ENCODE peak calls at places on chromosome 4, in four cellular contexts. One of them, this sample, is unnamed.

GRCh38 chr4:101126044-101126443 is 221.3 kb downstream of the PPP3CA start:
- DNase-seq in cardiac fibroblast: peak
- DNase-seq in left lung: no peak
- DNase-seq in neural crest cell: no peak
- DNase-seq in this sample: no peak

GRCh38 chr4:109648266-109648996 is 54.8 kb downstream of the CASP6 start:
- DNase-seq in cardiac fibroblast: peak
- DNase-seq in left lung: no peak
- DNase-seq in neural crest cell: no peak
- DNase-seq in this sample: no peak

GRCh38 chr4:10115657-10116624 is 658 bp downstream of the WDR1 start:
- DNase-seq in cardiac fibroblast: peak
- DNase-seq in left lung: peak
- DNase-seq in neural crest cell: peak
- DNase-seq in this sample: peak

GRCh38 chr4:123621072-123621705 is 224.6 kb downstream of the SPRY1 start:
- DNase-seq in cardiac fibroblast: peak
- DNase-seq in left lung: no peak
- DNase-seq in neural crest cell: no peak
- DNase-seq in this sample: no peak

GRCh38 chr4:2647403-2648158 is 108.6 kb downstream of the TNIP2 start:
- DNase-seq in cardiac fibroblast: no peak
- DNase-seq in left lung: no peak
- DNase-seq in neural crest cell: no peak
- DNase-seq in this sample: no peak

GRCh38 chr4:109803924-109804571 is 2.2 kb upstream of the CFI start:
- DNase-seq in cardiac fibroblast: peak
- DNase-seq in left lung: no peak
- DNase-seq in neural crest cell: no peak
- DNase-seq in this sample: no peak

GRCh38 chr4:110586137-110586850 is 36.6 kb downstream of the PITX2 start:
- DNase-seq in cardiac fibroblast: peak
- DNase-seq in left lung: no peak
- DNase-seq in neural crest cell: no peak
- DNase-seq in this sample: no peak

GRCh38 chr4:78683352-78683751 is 92.8 kb upstream of the BMP2K start:
- DNase-seq in cardiac fibroblast: no peak
- DNase-seq in left lung: no peak
- DNase-seq in neural crest cell: no peak
- DNase-seq in this sample: no peak

GRCh38 chr4:8248091-8248490 is 21.5 kb upstream of the HTRA3 start:
- DNase-seq in cardiac fibroblast: no peak
- DNase-seq in left lung: no peak
- DNase-seq in neural crest cell: no peak
- DNase-seq in this sample: no peak

GRCh38 chr4:126807132-126807531 is 825.6 kb upstream of the INTU start:
- DNase-seq in cardiac fibroblast: no peak
- DNase-seq in left lung: no peak
- DNase-seq in neural crest cell: no peak
- DNase-seq in this sample: no peak

GRCh38 chr4:151998723-151999122 is 237.9 kb upstream of the GATB start:
- DNase-seq in cardiac fibroblast: no peak
- DNase-seq in left lung: no peak
- DNase-seq in neural crest cell: no peak
- DNase-seq in this sample: no peak

GRCh38 chr4:24477919-24478318 is 106.4 kb downstream of the DHX15 start:
- DNase-seq in cardiac fibroblast: peak
- DNase-seq in left lung: no peak
- DNase-seq in neural crest cell: no peak
- DNase-seq in this sample: no peak

GRCh38 chr4:74544655-74545361 is 99.9 kb downstream of the AREG start:
- DNase-seq in cardiac fibroblast: peak
- DNase-seq in left lung: no peak
- DNase-seq in neural crest cell: no peak
- DNase-seq in this sample: no peak

GRCh38 chr4:84977409-84977808 is 10.9 kb upstream of the WDFY3 start:
- DNase-seq in cardiac fibroblast: no peak
- DNase-seq in left lung: no peak
- DNase-seq in neural crest cell: no peak
- DNase-seq in this sample: no peak

GRCh38 chr4:10272511-10272910 is 155.9 kb upstream of the WDR1 start:
- DNase-seq in cardiac fibroblast: no peak
- DNase-seq in left lung: no peak
- DNase-seq in neural crest cell: no peak
- DNase-seq in this sample: no peak

GRCh38 chr4:76194325-76194724 is 19.3 kb downstream of the SCARB2 start:
- DNase-seq in cardiac fibroblast: peak
- DNase-seq in left lung: no peak
- DNase-seq in neural crest cell: no peak
- DNase-seq in this sample: no peak

GRCh38 chr4:7444731-7445130 is 10.0 kb upstream of the PSAPL1 start:
- DNase-seq in cardiac fibroblast: no peak
- DNase-seq in left lung: peak
- DNase-seq in neural crest cell: no peak
- DNase-seq in this sample: no peak

GRCh38 chr4:11505225-11505971 is 76.7 kb upstream of the HS3ST1 start:
- DNase-seq in cardiac fibroblast: peak
- DNase-seq in left lung: no peak
- DNase-seq in neural crest cell: no peak
- DNase-seq in this sample: no peak

GRCh38 chr4:153207561-153207960 is 3.3 kb downstream of the TRIM2 start:
- DNase-seq in cardiac fibroblast: peak
- DNase-seq in left lung: no peak
- DNase-seq in neural crest cell: peak
- DNase-seq in this sample: no peak

GRCh38 chr4:110475881-110476818 is at the start of gene ENPEP:
- DNase-seq in cardiac fibroblast: no peak
- DNase-seq in left lung: peak
- DNase-seq in neural crest cell: no peak
- DNase-seq in this sample: no peak

GRCh38 chr4:44869222-44869882 is 143.0 kb upstream of the GNPDA2 start:
- DNase-seq in cardiac fibroblast: no peak
- DNase-seq in left lung: peak
- DNase-seq in neural crest cell: no peak
- DNase-seq in this sample: no peak

GRCh38 chr4:73653695-73654106 is 33.5 kb upstream of the RASSF6 start:
- DNase-seq in cardiac fibroblast: peak
- DNase-seq in left lung: no peak
- DNase-seq in neural crest cell: peak
- DNase-seq in this sample: no peak

GRCh38 chr4:139078926-139079325 is 63.3 kb downstream of the NOCT start:
- DNase-seq in cardiac fibroblast: no peak
- DNase-seq in left lung: no peak
- DNase-seq in neural crest cell: no peak
- DNase-seq in this sample: no peak

GRCh38 chr4:10273030-10273429 is 156.4 kb upstream of the WDR1 start:
- DNase-seq in cardiac fibroblast: peak
- DNase-seq in left lung: no peak
- DNase-seq in neural crest cell: no peak
- DNase-seq in this sample: no peak

GRCh38 chr4:188779586-188779985 is 640.3 kb downstream of the TRIML1 start:
- DNase-seq in cardiac fibroblast: peak
- DNase-seq in left lung: no peak
- DNase-seq in neural crest cell: no peak
- DNase-seq in this sample: no peak

GRCh38 chr4:150986085-150986484 is 29.0 kb downstream of the LRBA start:
- DNase-seq in cardiac fibroblast: no peak
- DNase-seq in left lung: no peak
- DNase-seq in neural crest cell: no peak
- DNase-seq in this sample: no peak

GRCh38 chr4:132513491-132513890 is 635.6 kb upstream of the PCDH10 start:
- DNase-seq in cardiac fibroblast: no peak
- DNase-seq in left lung: no peak
- DNase-seq in neural crest cell: no peak
- DNase-seq in this sample: no peak

GRCh38 chr4:7295917-7296660 is 103.8 kb downstream of the SORCS2 start:
- DNase-seq in cardiac fibroblast: peak
- DNase-seq in left lung: peak
- DNase-seq in neural crest cell: no peak
- DNase-seq in this sample: no peak

GRCh38 chr4:56261027-56261426 is 126.3 kb downstream of the AASDH start:
- DNase-seq in cardiac fibroblast: no peak
- DNase-seq in left lung: no peak
- DNase-seq in neural crest cell: no peak
- DNase-seq in this sample: no peak

GRCh38 chr4:173370130-173370476 is 651 bp upstream of the SAP30 start:
- DNase-seq in cardiac fibroblast: no peak
- DNase-seq in left lung: peak
- DNase-seq in neural crest cell: no peak
- DNase-seq in this sample: no peak

GRCh38 chr4:70505152-70505748 is 13.1 kb upstream of the AMTN start:
- DNase-seq in cardiac fibroblast: peak
- DNase-seq in left lung: peak
- DNase-seq in neural crest cell: peak
- DNase-seq in this sample: peak

GRCh38 chr4:23882976-23883531 is 6.8 kb downstream of the PPARGC1A start:
- DNase-seq in cardiac fibroblast: no peak
- DNase-seq in left lung: no peak
- DNase-seq in neural crest cell: no peak
- DNase-seq in this sample: no peak

GRCh38 chr4:87011340-87012034 is 76.7 kb downstream of the AFF1 start:
- DNase-seq in cardiac fibroblast: peak
- DNase-seq in left lung: no peak
- DNase-seq in neural crest cell: no peak
- DNase-seq in this sample: no peak

GRCh38 chr4:98745372-98745771 is 87.0 kb upstream of the TSPAN5 start:
- DNase-seq in cardiac fibroblast: peak
- DNase-seq in left lung: no peak
- DNase-seq in neural crest cell: no peak
- DNase-seq in this sample: no peak
- TF ChIP-seq CTCF in cardiac fibroblast: peak
- TF ChIP-seq CTCF in left lung: no peak
- TF ChIP-seq CTCF in neural crest cell: no peak
- TF ChIP-seq CTCF in this sample: no peak

GRCh38 chr4:154335588-154335987 is 156.0 kb downstream of the DCHS2 start:
- DNase-seq in cardiac fibroblast: no peak
- DNase-seq in left lung: no peak
- DNase-seq in neural crest cell: no peak
- DNase-seq in this sample: no peak

GRCh38 chr4:154328030-154328429 is 163.6 kb downstream of the DCHS2 start:
- DNase-seq in cardiac fibroblast: no peak
- DNase-seq in left lung: no peak
- DNase-seq in neural crest cell: no peak
- DNase-seq in this sample: no peak

GRCh38 chr4:154329939-154330338 is 161.7 kb downstream of the DCHS2 start:
- DNase-seq in cardiac fibroblast: peak
- DNase-seq in left lung: no peak
- DNase-seq in neural crest cell: no peak
- DNase-seq in this sample: no peak

GRCh38 chr4:154329268-154329858 is 162.2 kb downstream of the DCHS2 start:
- DNase-seq in cardiac fibroblast: peak
- DNase-seq in left lung: peak
- DNase-seq in neural crest cell: no peak
- DNase-seq in this sample: no peak

GRCh38 chr4:154332681-154333421 is 158.7 kb downstream of the DCHS2 start:
- DNase-seq in cardiac fibroblast: no peak
- DNase-seq in left lung: peak
- DNase-seq in neural crest cell: no peak
- DNase-seq in this sample: peak
- TF ChIP-seq CTCF in cardiac fibroblast: no peak
- TF ChIP-seq CTCF in left lung: no peak
- TF ChIP-seq CTCF in neural crest cell: no peak
- TF ChIP-seq CTCF in this sample: no peak

GRCh38 chr4:90546114-90546513 is 418.9 kb downstream of the CCSER1 start:
- DNase-seq in cardiac fibroblast: no peak
- DNase-seq in left lung: no peak
- DNase-seq in neural crest cell: no peak
- DNase-seq in this sample: no peak
- TF ChIP-seq CTCF in cardiac fibroblast: no peak
- TF ChIP-seq CTCF in left lung: no peak
- TF ChIP-seq CTCF in neural crest cell: no peak
- TF ChIP-seq CTCF in this sample: no peak

DNA sequence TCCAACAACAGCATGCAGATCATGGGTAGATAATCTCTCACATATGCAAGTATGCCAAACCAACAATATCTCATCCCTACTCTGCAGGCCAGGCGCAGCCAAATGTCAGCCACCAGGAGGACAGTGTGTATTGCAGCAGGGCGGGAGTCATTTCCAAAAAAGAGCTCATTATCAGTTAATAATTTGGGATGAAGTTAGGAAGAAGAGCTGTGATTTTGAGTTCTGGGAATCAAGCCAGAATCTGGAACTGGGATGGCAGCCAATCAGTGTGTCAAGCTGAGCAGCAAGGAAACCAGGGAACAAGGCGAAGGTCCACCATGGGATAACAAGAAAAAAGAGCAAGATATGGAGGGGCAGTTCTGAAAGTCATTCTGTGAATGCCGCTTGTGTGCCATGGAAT is 88.2 kb upstream of the CAMK2D start:
- DNase-seq in cardiac fibroblast: peak
- DNase-seq in left lung: no peak
- DNase-seq in neural crest cell: no peak
- DNase-seq in this sample: no peak
- TF ChIP-seq CTCF in cardiac fibroblast: peak
- TF ChIP-seq CTCF in left lung: no peak
- TF ChIP-seq CTCF in neural crest cell: no peak
- TF ChIP-seq CTCF in this sample: no peak

GRCh38 chr4:155025762-155026457 is 182.5 kb upstream of the NPY2R start:
- DNase-seq in cardiac fibroblast: peak
- DNase-seq in left lung: no peak
- DNase-seq in neural crest cell: peak
- DNase-seq in this sample: no peak
- TF ChIP-seq CTCF in cardiac fibroblast: peak
- TF ChIP-seq CTCF in left lung: peak
- TF ChIP-seq CTCF in neural crest cell: peak
- TF ChIP-seq CTCF in this sample: no peak

GRCh38 chr4:142377345-142378091 is 468.6 kb downstream of the INPP4B start:
- DNase-seq in cardiac fibroblast: no peak
- DNase-seq in left lung: no peak
- DNase-seq in neural crest cell: no peak
- DNase-seq in this sample: no peak
- TF ChIP-seq CTCF in cardiac fibroblast: no peak
- TF ChIP-seq CTCF in left lung: no peak
- TF ChIP-seq CTCF in neural crest cell: no peak
- TF ChIP-seq CTCF in this sample: no peak

GRCh38 chr4:158664806-158665205 is 6.9 kb downstream of the C4orf46 start:
- DNase-seq in cardiac fibroblast: no peak
- DNase-seq in left lung: peak
- DNase-seq in neural crest cell: no peak
- DNase-seq in this sample: no peak

GRCh38 chr4:158670975-158671664 is 567 bp downstream of the C4orf46 start:
- DNase-seq in cardiac fibroblast: peak
- DNase-seq in left lung: no peak
- DNase-seq in neural crest cell: peak
- DNase-seq in this sample: no peak

GRCh38 chr4:158666892-158667291 is 4.8 kb downstream of the C4orf46 start:
- DNase-seq in cardiac fibroblast: no peak
- DNase-seq in left lung: no peak
- DNase-seq in neural crest cell: no peak
- DNase-seq in this sample: no peak

GRCh38 chr4:158669310-158669709 is 2.4 kb downstream of the C4orf46 start:
- DNase-seq in cardiac fibroblast: no peak
- DNase-seq in left lung: no peak
- DNase-seq in neural crest cell: no peak
- DNase-seq in this sample: no peak

GRCh38 chr4:158667651-158668198 is 4.0 kb downstream of the C4orf46 start:
- DNase-seq in cardiac fibroblast: peak
- DNase-seq in left lung: no peak
- DNase-seq in neural crest cell: peak
- DNase-seq in this sample: no peak
- TF ChIP-seq CTCF in cardiac fibroblast: peak
- TF ChIP-seq CTCF in left lung: peak
- TF ChIP-seq CTCF in neural crest cell: peak
- TF ChIP-seq CTCF in this sample: peak

This sample was measured in natural killer cell.